ENCODE peak calls at places on chromosomes 3 and 15, in nine cellular contexts. One of them, this sample, is unnamed.

GRCh38 chr15:80977627-80978036 is 12.0 kb downstream of the MESD start:
- DNase-seq in GM23248: peak; percentile 88
- DNase-seq in uterus: peak; percentile 45
- DNase-seq in Peyer's patch: peak; percentile 45
- DNase-seq in CD4-positive, alpha-beta memory T cell: no peak
- DNase-seq in fibroblast of lung: peak; percentile 61
- DNase-seq in breast epithelium: no peak
- DNase-seq in aorta: peak; percentile 70
- DNase-seq in heart right ventricle: peak; percentile 56
- DNase-seq in this sample: peak; percentile 82

GRCh38 chr15:62482715-62483429 is 317.8 kb upstream of the C2CD4B start:
- DNase-seq in GM23248: peak; percentile 81
- DNase-seq in uterus: no peak
- DNase-seq in Peyer's patch: no peak
- DNase-seq in CD4-positive, alpha-beta memory T cell: no peak
- DNase-seq in fibroblast of lung: no peak
- DNase-seq in breast epithelium: no peak
- DNase-seq in aorta: no peak
- DNase-seq in heart right ventricle: no peak
- DNase-seq in this sample: peak; percentile 82

GRCh38 chr3:193826126-193826795 is 233.3 kb downstream of the OPA1 start:
- DNase-seq in GM23248: peak; percentile 80
- DNase-seq in uterus: no peak
- DNase-seq in Peyer's patch: no peak
- DNase-seq in CD4-positive, alpha-beta memory T cell: no peak
- DNase-seq in fibroblast of lung: peak; percentile 62
- DNase-seq in breast epithelium: peak; percentile 44
- DNase-seq in aorta: peak; percentile 52
- DNase-seq in heart right ventricle: peak; percentile 20
- DNase-seq in this sample: no peak

GRCh38 chr15:96851613-96852012 is 521.1 kb downstream of the NR2F2 start:
- DNase-seq in GM23248: no peak
- DNase-seq in uterus: no peak
- DNase-seq in Peyer's patch: no peak
- DNase-seq in CD4-positive, alpha-beta memory T cell: no peak
- DNase-seq in fibroblast of lung: peak; percentile 98
- DNase-seq in breast epithelium: no peak
- DNase-seq in aorta: peak; percentile 52
- DNase-seq in heart right ventricle: no peak
- DNase-seq in this sample: no peak

GRCh38 chr3:21449738-21450137 is 301.3 kb downstream of the ZNF385D start:
- DNase-seq in GM23248: no peak
- DNase-seq in uterus: no peak
- DNase-seq in Peyer's patch: no peak
- DNase-seq in CD4-positive, alpha-beta memory T cell: no peak
- DNase-seq in fibroblast of lung: no peak
- DNase-seq in breast epithelium: no peak
- DNase-seq in aorta: no peak
- DNase-seq in heart right ventricle: peak; percentile 13
- DNase-seq in this sample: no peak

GRCh38 chr3:133742351-133743091 is 3.7 kb upstream of the TF start:
- DNase-seq in GM23248: peak; percentile 18
- DNase-seq in uterus: no peak
- DNase-seq in Peyer's patch: no peak
- DNase-seq in CD4-positive, alpha-beta memory T cell: no peak
- DNase-seq in fibroblast of lung: peak; percentile 50
- DNase-seq in breast epithelium: no peak
- DNase-seq in aorta: no peak
- DNase-seq in heart right ventricle: no peak
- DNase-seq in this sample: no peak

GRCh38 chr3:149816986-149817385 is 4.0 kb downstream of the RNF13 start:
- DNase-seq in GM23248: peak; percentile 87
- DNase-seq in uterus: no peak
- DNase-seq in Peyer's patch: no peak
- DNase-seq in CD4-positive, alpha-beta memory T cell: no peak
- DNase-seq in fibroblast of lung: peak; percentile 83
- DNase-seq in breast epithelium: no peak
- DNase-seq in aorta: no peak
- DNase-seq in heart right ventricle: no peak
- DNase-seq in this sample: no peak

GRCh38 chr3:111568906-111569305 is 26.2 kb downstream of the ZBED2 start:
- DNase-seq in GM23248: peak; percentile 30
- DNase-seq in uterus: no peak
- DNase-seq in Peyer's patch: no peak
- DNase-seq in CD4-positive, alpha-beta memory T cell: no peak
- DNase-seq in fibroblast of lung: no peak
- DNase-seq in breast epithelium: no peak
- DNase-seq in aorta: no peak
- DNase-seq in heart right ventricle: no peak
- DNase-seq in this sample: no peak

GRCh38 chr3:31250116-31250813 is 282.5 kb upstream of the STT3B start:
- DNase-seq in GM23248: peak; percentile 78
- DNase-seq in uterus: no peak
- DNase-seq in Peyer's patch: no peak
- DNase-seq in CD4-positive, alpha-beta memory T cell: no peak
- DNase-seq in fibroblast of lung: no peak
- DNase-seq in breast epithelium: no peak
- DNase-seq in aorta: no peak
- DNase-seq in heart right ventricle: no peak
- DNase-seq in this sample: no peak

GRCh38 chr3:150107429-150108175 is 136.9 kb upstream of the PFN2 start:
- DNase-seq in GM23248: peak; percentile 35
- DNase-seq in uterus: no peak
- DNase-seq in Peyer's patch: no peak
- DNase-seq in CD4-positive, alpha-beta memory T cell: no peak
- DNase-seq in fibroblast of lung: no peak
- DNase-seq in breast epithelium: no peak
- DNase-seq in aorta: no peak
- DNase-seq in heart right ventricle: no peak
- DNase-seq in this sample: no peak

GRCh38 chr3:192011137-192011536 is 550.2 kb downstream of the PYDC2 start:
- DNase-seq in GM23248: no peak
- DNase-seq in uterus: no peak
- DNase-seq in Peyer's patch: no peak
- DNase-seq in CD4-positive, alpha-beta memory T cell: no peak
- DNase-seq in fibroblast of lung: no peak
- DNase-seq in breast epithelium: no peak
- DNase-seq in aorta: no peak
- DNase-seq in heart right ventricle: no peak
- DNase-seq in this sample: no peak

GRCh38 chr15:63491116-63491817 is 13.1 kb upstream of the USP3 start:
- DNase-seq in GM23248: peak; percentile 52
- DNase-seq in uterus: no peak
- DNase-seq in Peyer's patch: no peak
- DNase-seq in CD4-positive, alpha-beta memory T cell: no peak
- DNase-seq in fibroblast of lung: no peak
- DNase-seq in breast epithelium: no peak
- DNase-seq in aorta: no peak
- DNase-seq in heart right ventricle: no peak
- DNase-seq in this sample: no peak

GRCh38 chr15:42427429-42428223 is 63.3 kb downstream of the ZNF106 start:
- DNase-seq in GM23248: peak; percentile 93
- DNase-seq in uterus: no peak
- DNase-seq in Peyer's patch: no peak
- DNase-seq in CD4-positive, alpha-beta memory T cell: no peak
- DNase-seq in fibroblast of lung: peak; percentile 85
- DNase-seq in breast epithelium: no peak
- DNase-seq in aorta: no peak
- DNase-seq in heart right ventricle: no peak
- DNase-seq in this sample: no peak

GRCh38 chr3:64214697-64215018 is 10.6 kb downstream of the PRICKLE2 start:
- DNase-seq in GM23248: peak; percentile 93
- DNase-seq in uterus: peak; percentile 70
- DNase-seq in Peyer's patch: no peak
- DNase-seq in CD4-positive, alpha-beta memory T cell: no peak
- DNase-seq in fibroblast of lung: peak; percentile 76
- DNase-seq in breast epithelium: peak; percentile 72
- DNase-seq in aorta: no peak
- DNase-seq in heart right ventricle: peak; percentile 46
- DNase-seq in this sample: no peak

GRCh38 chr15:100096700-100097099 is 245.1 kb downstream of the ADAMTS17 start:
- DNase-seq in GM23248: no peak
- DNase-seq in uterus: no peak
- DNase-seq in Peyer's patch: no peak
- DNase-seq in CD4-positive, alpha-beta memory T cell: no peak
- DNase-seq in fibroblast of lung: no peak
- DNase-seq in breast epithelium: peak; percentile 6
- DNase-seq in aorta: no peak
- DNase-seq in heart right ventricle: no peak
- DNase-seq in this sample: no peak

GRCh38 chr3:157263027-157263426 is 103.1 kb upstream of the CCNL1 start:
- DNase-seq in GM23248: no peak
- DNase-seq in uterus: no peak
- DNase-seq in Peyer's patch: no peak
- DNase-seq in CD4-positive, alpha-beta memory T cell: no peak
- DNase-seq in fibroblast of lung: no peak
- DNase-seq in breast epithelium: no peak
- DNase-seq in aorta: no peak
- DNase-seq in heart right ventricle: no peak
- DNase-seq in this sample: no peak

GRCh38 chr15:34160735-34161134 is 49.2 kb downstream of the KATNBL1 start:
- DNase-seq in GM23248: no peak
- DNase-seq in uterus: no peak
- DNase-seq in Peyer's patch: no peak
- DNase-seq in CD4-positive, alpha-beta memory T cell: no peak
- DNase-seq in fibroblast of lung: no peak
- DNase-seq in breast epithelium: no peak
- DNase-seq in aorta: no peak
- DNase-seq in heart right ventricle: no peak
- DNase-seq in this sample: peak; percentile 10
- H3K4me3 ChIP-seq in GM23248: no peak overlapping the region
- H3K4me3 ChIP-seq in uterus: no peak overlapping the region
- H3K4me3 ChIP-seq in Peyer's patch: no peak overlapping the region
- H3K4me3 ChIP-seq in CD4-positive, alpha-beta memory T cell: no peak overlapping the region
- H3K4me3 ChIP-seq in fibroblast of lung: no peak overlapping the region
- H3K4me3 ChIP-seq in breast epithelium: no peak overlapping the region
- H3K4me3 ChIP-seq in aorta: no peak overlapping the region
- H3K4me3 ChIP-seq in heart right ventricle: no peak overlapping the region
- H3K4me3 ChIP-seq in this sample: no peak overlapping the region

DNA sequence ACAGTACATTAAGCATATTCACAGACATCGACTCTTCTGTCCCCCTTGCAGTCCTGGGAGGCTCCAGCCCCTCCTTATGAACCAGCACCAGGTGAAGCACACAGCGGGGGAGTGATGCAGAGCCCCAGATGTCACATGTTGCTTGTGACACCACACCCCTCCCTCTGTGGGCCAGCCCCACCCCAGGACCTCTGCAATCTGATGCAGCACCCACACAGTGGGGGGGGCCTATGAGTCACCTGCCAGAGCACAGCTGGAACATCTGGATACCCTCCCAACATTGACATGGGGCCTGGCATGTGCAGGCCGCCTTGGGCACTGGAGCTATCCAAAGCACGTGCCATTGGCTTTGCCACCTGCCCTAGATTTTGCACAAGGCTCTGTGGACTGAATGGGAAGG is 70.5 kb downstream of the FEM1B start:
- DNase-seq in GM23248: peak; percentile 40
- DNase-seq in uterus: no peak
- DNase-seq in Peyer's patch: no peak
- DNase-seq in CD4-positive, alpha-beta memory T cell: no peak
- DNase-seq in fibroblast of lung: peak; percentile 54
- DNase-seq in breast epithelium: no peak
- DNase-seq in aorta: no peak
- DNase-seq in heart right ventricle: no peak
- DNase-seq in this sample: no peak
- H3K36me3 ChIP-seq in GM23248: peaks cover 57% of the 10 kb centered on the region
- H3K36me3 ChIP-seq in uterus: no peaks in the 10 kb centered on the region
- H3K36me3 ChIP-seq in Peyer's patch: no peaks in the 10 kb centered on the region
- H3K36me3 ChIP-seq in CD4-positive, alpha-beta memory T cell: no peaks in the 10 kb centered on the region
- H3K36me3 ChIP-seq in fibroblast of lung: no peaks in the 10 kb centered on the region
- H3K36me3 ChIP-seq in breast epithelium: no peaks in the 10 kb centered on the region
- H3K36me3 ChIP-seq in aorta: peaks cover 6% of the 10 kb centered on the region
- H3K36me3 ChIP-seq in heart right ventricle: no peaks in the 10 kb centered on the region
- H3K36me3 ChIP-seq in this sample: no peaks in the 10 kb centered on the region

GRCh38 chr3:185151959-185152432 is 864 bp downstream of the C3orf70 start:
- DNase-seq in GM23248: peak; percentile 39
- DNase-seq in uterus: no peak
- DNase-seq in Peyer's patch: no peak
- DNase-seq in CD4-positive, alpha-beta memory T cell: no peak
- DNase-seq in fibroblast of lung: peak; percentile 28
- DNase-seq in breast epithelium: no peak
- DNase-seq in aorta: no peak
- DNase-seq in heart right ventricle: peak; percentile 59
- DNase-seq in this sample: no peak

GRCh38 chr3:185149591-185149990 is 3.3 kb downstream of the C3orf70 start:
- DNase-seq in GM23248: no peak
- DNase-seq in uterus: no peak
- DNase-seq in Peyer's patch: no peak
- DNase-seq in CD4-positive, alpha-beta memory T cell: no peak
- DNase-seq in fibroblast of lung: no peak
- DNase-seq in breast epithelium: no peak
- DNase-seq in aorta: no peak
- DNase-seq in heart right ventricle: peak; percentile 32
- DNase-seq in this sample: no peak

GRCh38 chr3:185150561-185150960 is 2.3 kb downstream of the C3orf70 start:
- DNase-seq in GM23248: no peak
- DNase-seq in uterus: no peak
- DNase-seq in Peyer's patch: no peak
- DNase-seq in CD4-positive, alpha-beta memory T cell: no peak
- DNase-seq in fibroblast of lung: no peak
- DNase-seq in breast epithelium: no peak
- DNase-seq in aorta: no peak
- DNase-seq in heart right ventricle: no peak
- DNase-seq in this sample: no peak

GRCh38 chr3:185152433-185153169 is at the start of gene C3orf70:
- DNase-seq in GM23248: peak; percentile 53
- DNase-seq in uterus: peak; percentile 57
- DNase-seq in Peyer's patch: no peak
- DNase-seq in CD4-positive, alpha-beta memory T cell: peak; percentile 12
- DNase-seq in fibroblast of lung: peak; percentile 58
- DNase-seq in breast epithelium: no peak
- DNase-seq in aorta: peak; percentile 75
- DNase-seq in heart right ventricle: peak; percentile 67
- DNase-seq in this sample: peak; percentile 86

GRCh38 chr3:185151101-185151958 is 1.5 kb downstream of the C3orf70 start:
- DNase-seq in GM23248: no peak
- DNase-seq in uterus: no peak
- DNase-seq in Peyer's patch: no peak
- DNase-seq in CD4-positive, alpha-beta memory T cell: no peak
- DNase-seq in fibroblast of lung: peak; percentile 9
- DNase-seq in breast epithelium: no peak
- DNase-seq in aorta: no peak
- DNase-seq in heart right ventricle: no peak
- DNase-seq in this sample: no peak
- H3K27me3 ChIP-seq in GM23248: peaks cover 68% of the 10 kb centered on the region
- H3K27me3 ChIP-seq in uterus: no peaks in the 10 kb centered on the region
- H3K27me3 ChIP-seq in Peyer's patch: no peaks in the 10 kb centered on the region
- H3K27me3 ChIP-seq in CD4-positive, alpha-beta memory T cell: peaks cover 18% of the 10 kb centered on the region
- H3K27me3 ChIP-seq in fibroblast of lung: peaks cover 6% of the 10 kb centered on the region
- H3K27me3 ChIP-seq in breast epithelium: peaks cover 3% of the 10 kb centered on the region
- H3K27me3 ChIP-seq in aorta: no peaks in the 10 kb centered on the region
- H3K27me3 ChIP-seq in heart right ventricle: peaks cover 11% of the 10 kb centered on the region
- H3K27me3 ChIP-seq in this sample: peaks cover 35% of the 10 kb centered on the region

GRCh38 chr3:42159706-42160472 is 68.7 kb downstream of the TRAK1 start:
- DNase-seq in GM23248: peak; percentile 29
- DNase-seq in uterus: no peak
- DNase-seq in Peyer's patch: peak; percentile 41
- DNase-seq in CD4-positive, alpha-beta memory T cell: peak; percentile 12
- DNase-seq in fibroblast of lung: no peak
- DNase-seq in breast epithelium: peak; percentile 65
- DNase-seq in aorta: no peak
- DNase-seq in heart right ventricle: no peak
- DNase-seq in this sample: peak; percentile 93
- H3K4me3 ChIP-seq in GM23248: no peak overlapping the region
- H3K4me3 ChIP-seq in uterus: no peak overlapping the region
- H3K4me3 ChIP-seq in Peyer's patch: no peak overlapping the region
- H3K4me3 ChIP-seq in CD4-positive, alpha-beta memory T cell: no peak overlapping the region
- H3K4me3 ChIP-seq in fibroblast of lung: peak overlapping the region; percentile 33
- H3K4me3 ChIP-seq in breast epithelium: peak overlapping the region; percentile 64
- H3K4me3 ChIP-seq in aorta: no peak overlapping the region
- H3K4me3 ChIP-seq in heart right ventricle: no peak overlapping the region
- H3K4me3 ChIP-seq in this sample: peak overlapping the region; percentile 42

This sample was measured in H7.